ENCODE peak calls at places on chromosomes 7 and 10, in five cellular contexts. One of them, this sample, is unnamed.

GRCh38 chr7:7178906-7179305 is 3.4 kb upstream of the C1GALT1 start:
- DNase-seq in trophoblast cell: peak
- DNase-seq in H9: no peak
- DNase-seq in mesenchymal stem cell: no peak
- DNase-seq in H1: no peak
- DNase-seq in this sample: no peak

GRCh38 chr10:73837072-73837471 is 25.7 kb upstream of the NDST2 start:
- DNase-seq in trophoblast cell: no peak
- DNase-seq in H1: no peak
- DNase-seq in mesenchymal stem cell: peak
- DNase-seq in H9: no peak
- DNase-seq in this sample: no peak

GRCh38 chr7:77687747-77688144 is 8.5 kb upstream of the RSBN1L start:
- DNase-seq in mesenchymal stem cell: peak
- DNase-seq in H9: no peak
- DNase-seq in trophoblast cell: no peak
- DNase-seq in H1: no peak
- DNase-seq in this sample: no peak

GRCh38 chr10:22308390-22308789 is 7.8 kb upstream of the COMMD3 start:
- DNase-seq in H9: no peak
- DNase-seq in H1: no peak
- DNase-seq in trophoblast cell: no peak
- DNase-seq in mesenchymal stem cell: peak
- DNase-seq in this sample: no peak

GRCh38 chr7:71727347-71727746 is 595.4 kb downstream of the GALNT17 start:
- DNase-seq in mesenchymal stem cell: no peak
- DNase-seq in H1: no peak
- DNase-seq in trophoblast cell: no peak
- DNase-seq in H9: no peak
- DNase-seq in this sample: no peak

GRCh38 chr10:98687685-98688084 is 240.9 kb upstream of the HPS1 start:
- DNase-seq in H9: no peak
- DNase-seq in trophoblast cell: no peak
- DNase-seq in mesenchymal stem cell: no peak
- DNase-seq in H1: no peak
- DNase-seq in this sample: no peak

GRCh38 chr7:38311329-38311937 is 38.0 kb upstream of the TARP start:
- DNase-seq in trophoblast cell: peak
- DNase-seq in H9: no peak
- DNase-seq in mesenchymal stem cell: no peak
- DNase-seq in H1: no peak
- DNase-seq in this sample: no peak

GRCh38 chr7:43815373-43815772 is 53.9 kb downstream of the MRPS24 start:
- DNase-seq in H9: no peak
- DNase-seq in H1: no peak
- DNase-seq in trophoblast cell: no peak
- DNase-seq in mesenchymal stem cell: no peak
- DNase-seq in this sample: no peak

GRCh38 chr7:148078126-148078525 is 512.4 kb upstream of the C7orf33 start:
- DNase-seq in H9: no peak
- DNase-seq in trophoblast cell: no peak
- DNase-seq in H1: no peak
- DNase-seq in mesenchymal stem cell: no peak
- DNase-seq in this sample: no peak

GRCh38 chr10:48691812-48692528 is 7.3 kb downstream of the WDFY4 start:
- DNase-seq in H1: peak
- DNase-seq in H9: no peak
- DNase-seq in mesenchymal stem cell: no peak
- DNase-seq in trophoblast cell: no peak
- DNase-seq in this sample: no peak

GRCh38 chr7:78055160-78055559 is 256.6 kb downstream of the PHTF2 start:
- DNase-seq in trophoblast cell: no peak
- DNase-seq in H1: no peak
- DNase-seq in mesenchymal stem cell: no peak
- DNase-seq in H9: no peak
- DNase-seq in this sample: no peak

GRCh38 chr10:119283818-119284217 is 76.4 kb downstream of the GRK5 start:
- DNase-seq in H9: no peak
- DNase-seq in trophoblast cell: no peak
- DNase-seq in H1: no peak
- DNase-seq in mesenchymal stem cell: no peak
- DNase-seq in this sample: no peak
- H3K23ac ChIP-seq in H9: no peak
- H3K23ac ChIP-seq in trophoblast cell: no peak
- H3K23ac ChIP-seq in H1: no peak
- H3K23ac ChIP-seq in mesenchymal stem cell: no peak
- H3K23ac ChIP-seq in this sample: no peak

DNA sequence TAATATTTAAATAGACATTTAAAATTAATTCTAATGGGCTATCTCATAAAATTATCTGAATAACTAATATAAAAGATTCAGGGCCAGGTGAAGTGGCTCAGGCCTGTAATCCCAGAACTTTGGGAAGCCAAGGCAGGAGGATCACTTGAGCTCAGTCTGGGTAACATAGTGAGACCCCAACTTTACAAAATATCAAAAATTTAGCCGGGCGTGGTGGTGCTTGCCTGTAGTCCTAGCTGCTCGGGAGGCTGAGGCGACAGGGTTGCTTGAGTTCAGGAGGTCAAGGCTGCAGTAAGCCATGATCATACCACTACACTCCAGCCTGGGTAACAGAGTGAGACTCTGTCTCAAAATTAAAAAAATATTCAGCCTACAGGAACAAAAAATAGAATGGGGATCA is 12.5 kb downstream of the NOBOX start:
- DNase-seq in trophoblast cell: no peak
- DNase-seq in H1: peak
- DNase-seq in mesenchymal stem cell: no peak
- DNase-seq in H9: peak
- DNase-seq in this sample: no peak
- H2BK12ac ChIP-seq in trophoblast cell: no peak
- H2BK12ac ChIP-seq in H1: no peak
- H2BK12ac ChIP-seq in mesenchymal stem cell: no peak
- H2BK12ac ChIP-seq in H9: no peak
- H2BK12ac ChIP-seq in this sample: no peak

DNA sequence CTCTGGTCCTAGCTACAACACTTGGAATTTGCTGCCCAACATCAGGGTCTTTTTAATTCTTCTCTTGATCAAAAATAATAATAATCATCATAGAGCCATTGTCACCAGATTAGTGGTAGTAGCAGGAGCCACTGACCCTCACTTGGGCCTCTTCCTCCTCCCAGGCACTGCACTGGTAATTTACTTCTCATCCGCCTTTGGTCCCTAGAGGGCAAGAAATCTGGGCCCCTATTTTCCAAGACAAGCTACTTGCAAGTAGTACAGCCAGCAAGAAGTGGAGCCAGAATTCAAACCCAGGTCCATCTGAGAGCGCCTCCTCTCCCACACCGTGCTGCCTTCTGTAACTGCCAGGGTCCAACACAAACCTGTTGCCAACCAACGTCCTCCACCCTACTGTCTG is 121.2 kb downstream of the SPDYE5 start:
- DNase-seq in mesenchymal stem cell: no peak
- DNase-seq in trophoblast cell: no peak
- DNase-seq in H1: no peak
- DNase-seq in H9: no peak
- DNase-seq in this sample: no peak
- H2BK5ac ChIP-seq in mesenchymal stem cell: no peak
- H2BK5ac ChIP-seq in trophoblast cell: no peak
- H2BK5ac ChIP-seq in H1: peak
- H2BK5ac ChIP-seq in H9: no peak
- H2BK5ac ChIP-seq in this sample: peak

DNA sequence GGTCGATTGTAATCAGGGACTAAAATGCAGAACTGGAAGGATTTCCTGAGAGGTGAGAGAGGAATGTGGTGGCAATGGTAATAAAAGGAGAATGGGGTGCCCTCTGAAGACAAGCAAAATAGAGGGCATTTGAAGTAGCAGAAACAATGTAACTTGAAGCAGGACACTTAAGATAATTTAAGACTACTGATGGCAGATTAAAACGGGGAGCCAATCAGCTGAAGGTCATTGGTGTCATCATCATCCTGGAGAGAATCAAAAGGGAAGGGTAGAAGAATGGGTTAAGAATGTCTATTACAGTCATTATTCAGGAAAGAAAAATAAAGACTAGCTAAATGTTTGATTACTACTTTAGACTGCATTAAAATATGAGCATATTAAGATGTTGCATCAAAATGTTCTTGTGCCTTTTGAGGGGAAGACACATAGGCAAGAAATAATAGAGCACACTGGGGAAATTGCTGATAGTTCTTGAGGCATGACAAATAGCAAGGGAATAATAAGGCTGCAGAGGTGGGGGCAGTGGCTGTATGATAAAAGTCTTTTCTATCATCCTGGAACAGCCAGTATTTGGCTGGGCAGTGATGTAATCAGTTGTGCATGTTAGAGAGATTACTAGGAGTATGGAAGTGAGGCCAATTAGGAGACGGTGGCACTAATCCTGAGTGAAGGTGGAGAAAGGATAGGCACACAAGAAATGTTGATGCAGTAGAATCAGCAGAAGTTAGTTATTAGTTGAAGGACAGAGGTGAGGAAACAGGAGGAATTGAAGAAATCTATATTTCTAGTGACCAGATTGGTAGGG is 60.2 kb downstream of the CCDC71L start:
- DNase-seq in H9: no peak
- DNase-seq in trophoblast cell: peak
- DNase-seq in H1: no peak
- DNase-seq in mesenchymal stem cell: no peak
- DNase-seq in this sample: no peak
- H3K23ac ChIP-seq in H9: no peak
- H3K23ac ChIP-seq in trophoblast cell: no peak
- H3K23ac ChIP-seq in H1: no peak
- H3K23ac ChIP-seq in mesenchymal stem cell: no peak
- H3K23ac ChIP-seq in this sample: no peak

GRCh38 chr10:76763360-76763759 is 874.2 kb downstream of the KCNMA1 start:
- DNase-seq in H1: no peak
- DNase-seq in H9: no peak
- DNase-seq in trophoblast cell: no peak
- DNase-seq in mesenchymal stem cell: no peak
- DNase-seq in this sample: no peak
- H2BK12ac ChIP-seq in H1: no peak
- H2BK12ac ChIP-seq in H9: no peak
- H2BK12ac ChIP-seq in trophoblast cell: no peak
- H2BK12ac ChIP-seq in mesenchymal stem cell: no peak
- H2BK12ac ChIP-seq in this sample: no peak

DNA sequence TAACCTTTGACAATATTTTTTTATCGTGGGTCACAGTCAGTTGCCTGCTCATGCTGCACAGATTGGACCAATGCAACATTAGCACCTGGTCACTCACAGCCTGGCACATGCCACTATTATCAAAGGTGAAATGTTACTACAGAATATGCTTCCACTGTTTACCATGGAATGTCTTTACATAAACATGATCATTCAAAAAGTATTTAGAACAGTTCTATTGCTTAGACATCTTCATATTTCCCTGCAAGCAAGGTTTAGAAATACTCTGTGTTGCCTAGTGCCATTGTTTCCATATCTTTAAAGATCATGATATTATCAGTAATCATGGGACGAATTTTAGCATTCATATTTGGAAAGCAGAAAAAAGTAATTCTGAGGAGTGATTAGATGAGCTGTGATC is 179.9 kb upstream of the CHRM2 start:
- DNase-seq in H9: no peak
- DNase-seq in trophoblast cell: peak
- DNase-seq in H1: no peak
- DNase-seq in mesenchymal stem cell: no peak
- DNase-seq in this sample: no peak
- H2BK5ac ChIP-seq in H9: no peak
- H2BK5ac ChIP-seq in trophoblast cell: no peak
- H2BK5ac ChIP-seq in H1: no peak
- H2BK5ac ChIP-seq in mesenchymal stem cell: no peak
- H2BK5ac ChIP-seq in this sample: no peak

DNA sequence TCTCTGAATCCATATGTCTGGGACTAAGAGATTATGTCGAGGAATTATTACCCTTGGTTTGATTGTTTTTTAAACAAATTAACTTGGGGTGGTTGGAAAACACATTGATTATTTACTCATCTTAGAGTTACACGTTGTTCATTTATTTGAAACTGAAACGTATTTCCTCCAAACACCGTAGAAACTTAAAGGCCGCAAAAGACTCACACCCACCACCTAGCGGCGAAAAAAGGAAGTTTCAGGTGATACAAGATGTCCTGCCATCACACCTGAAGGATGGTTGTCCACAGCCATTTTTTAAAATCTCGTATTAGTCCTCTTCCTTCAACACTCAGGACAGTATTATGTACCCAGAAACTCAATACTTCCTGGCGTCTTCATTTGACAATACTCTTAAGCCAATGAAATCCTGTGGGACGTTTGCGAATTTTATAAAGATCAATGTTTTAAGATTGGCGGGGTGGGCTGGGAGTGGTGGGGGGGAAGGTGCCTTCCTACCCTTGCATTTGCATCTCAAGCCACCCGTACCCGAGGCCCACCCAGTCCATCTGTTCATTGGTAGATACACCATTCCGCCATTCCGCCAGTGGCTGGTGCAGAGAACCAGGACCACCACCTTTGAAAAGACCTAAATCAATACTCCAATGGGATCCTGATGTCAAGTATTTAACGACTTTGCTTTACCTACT is 1.4 kb upstream of the LCOR start:
- DNase-seq in H1: peak
- DNase-seq in H9: peak
- DNase-seq in mesenchymal stem cell: peak
- DNase-seq in trophoblast cell: peak
- DNase-seq in this sample: peak
- H3K23ac ChIP-seq in H1: no peak
- H3K23ac ChIP-seq in H9: no peak
- H3K23ac ChIP-seq in mesenchymal stem cell: no peak
- H3K23ac ChIP-seq in trophoblast cell: no peak
- H3K23ac ChIP-seq in this sample: no peak

This sample was measured in neuronal stem cell.